ENCODE peak calls at places on chromosomes 2 and 18, in nine cellular contexts. Y, A, Q, B, J, F, S, C and H are unnamed samples.

GRCh38 chr2:44305882-44306281 is 30.6 kb downstream of the SLC3A1 start:
- DNase-seq in Y (no peak), A (no peak), Q (no peak), B (no peak), J (no peak), F (no peak), S (no peak), C (no peak), H (no peak)

GRCh38 chr2:240999001-240999791 is 778 bp downstream of the SNED1 start:
- DNase-seq in Y (peak; percentile 70), A (no peak), Q (no peak), B (peak; percentile 25), J (peak; percentile 44), F (no peak), S (no peak), C (no peak), H (no peak)

GRCh38 chr2:176188218-176188968 is at the start of gene HOXD1:
- DNase-seq in Y (no peak), A (no peak), Q (peak; percentile 86), B (no peak), J (peak; percentile 88), F (no peak), S (no peak), C (no peak), H (no peak)

GRCh38 chr2:47299555-47299954 is 103.4 kb upstream of the MSH2 start:
- DNase-seq in Y (no peak), A (no peak), Q (no peak), B (no peak), J (no peak), F (peak; percentile 65), S (no peak), C (no peak), H (no peak)

GRCh38 chr2:74975016-74975415 is 16.6 kb downstream of the POLE4 start:
- DNase-seq in Y (no peak), A (no peak), Q (peak; percentile 55), B (no peak), J (no peak), F (no peak), S (no peak), C (no peak), H (no peak)

GRCh38 chr18:79531926-79532689 is 136.4 kb downstream of the NFATC1 start:
- DNase-seq in Y (no peak), A (no peak), Q (no peak), B (no peak), J (no peak), F (no peak), S (no peak), C (no peak), H (no peak)

GRCh38 chr2:122179492-122180070 is 424.1 kb downstream of the TSN start:
- DNase-seq in Y (no peak), A (no peak), Q (no peak), B (no peak), J (peak; percentile 94), F (no peak), S (no peak), C (no peak), H (no peak)

GRCh38 chr2:217875556-217876252 is 127.1 kb downstream of the TNS1 start:
- DNase-seq in Y (no peak), A (no peak), Q (no peak), B (no peak), J (no peak), F (no peak), S (no peak), C (no peak), H (no peak)

GRCh38 chr2:74555610-74556103 is 1.1 kb downstream of the DOK1 start:
- DNase-seq in Y (no peak), A (no peak), Q (no peak), B (peak; percentile 27), J (no peak), F (no peak), S (no peak), C (no peak), H (no peak)

GRCh38 chr18:69752737-69753380 is 194.8 kb downstream of the CD226 start:
- DNase-seq in Y (no peak), A (no peak), Q (no peak), B (no peak), J (no peak), F (no peak), S (no peak), C (no peak), H (no peak)

GRCh38 chr2:233072838-233073237 is 12.7 kb downstream of the INPP5D start:
- DNase-seq in Y (no peak), A (no peak), Q (no peak), B (no peak), J (no peak), F (no peak), S (no peak), C (no peak), H (no peak)

GRCh38 chr2:126882736-126883660 is 15.7 kb upstream of the TEX51 start:
- DNase-seq in Y (no peak), A (no peak), Q (no peak), B (no peak), J (no peak), F (no peak), S (no peak), C (no peak), H (no peak)

GRCh38 chr2:149410701-149411484 is 80.5 kb downstream of the LYPD6 start:
- DNase-seq in Y (no peak), A (no peak), Q (peak; percentile 55), B (no peak), J (peak; percentile 46), F (peak; percentile 82), S (no peak), C (no peak), H (no peak)

GRCh38 chr2:37376421-37377186 is 32.2 kb downstream of the QPCT start:
- DNase-seq in Y (no peak), A (peak; percentile 46), Q (peak; percentile 42), B (no peak), J (no peak), F (peak; percentile 79), S (peak; percentile 9), C (no peak), H (peak; percentile 29)

GRCh38 chr2:111165084-111165483 is 44.4 kb downstream of the BCL2L11 start:
- DNase-seq in Y (no peak), A (no peak), Q (no peak), B (peak; percentile 68), J (no peak), F (no peak), S (no peak), C (no peak), H (no peak)

GRCh38 chr2:222900354-222900753 is 39.5 kb downstream of the ACSL3 start:
- DNase-seq in Y (no peak), A (no peak), Q (no peak), B (no peak), J (no peak), F (peak; percentile 55), S (no peak), C (no peak), H (no peak)

GRCh38 chr2:190270298-190270697 is 49.3 kb downstream of the HIBCH start:
- DNase-seq in Y (no peak), A (no peak), Q (no peak), B (no peak), J (no peak), F (no peak), S (no peak), C (no peak), H (no peak)

GRCh38 chr18:48356151-48356745 is 52.9 kb downstream of the ZBTB7C start:
- DNase-seq in Y (peak; percentile 18), A (no peak), Q (no peak), B (no peak), J (no peak), F (no peak), S (no peak), C (no peak), H (no peak)

GRCh38 chr18:76394780-76395476 is 100.1 kb downstream of the ZNF516 start:
- DNase-seq in Y (no peak), A (no peak), Q (no peak), B (no peak), J (no peak), F (peak; percentile 69), S (no peak), C (no peak), H (no peak)

GRCh38 chr2:136168605-136169210 is 50.8 kb upstream of the CXCR4 start:
- DNase-seq in Y (no peak), A (no peak), Q (no peak), B (no peak), J (peak; percentile 9), F (no peak), S (no peak), C (no peak), H (no peak)